ENCODE peak calls at places on chromosome 3, in six cellular contexts. T is stimulated activated CD8-positive, alpha-beta memory T cell treated with anti-CD3 and anti-CD28 coated beads, Interleukin-2, amount 100 ng/mL, for 1 hour; I is activated T-helper 9 cell treated with anti-CD3 and anti-CD28 coated beads, Interleukin-2, amount 50 U/mL, for 16 hours; Y is activated CD4-positive, alpha-beta memory T cell treated with anti-CD3 and anti-CD28 coated beads for 36 hours; E is OCI-M1; K is endodermal cell. H is an unnamed sample.
A peak's percentile ranks its signal among the peaks of the same experiment; 100 is the strongest.

GRCh38 chr3:31829011-31829410 is 152.1 kb downstream of the OSBPL10 start:
- DNase-seq in E (no peak), K (no peak), I (no peak), T (no peak), Y (no peak), H (no peak)

GRCh38 chr3:127034990-127035652 is 52.2 kb downstream of the PLXNA1 start:
- DNase-seq in K (no peak), Y (no peak), T (no peak), E (no peak), I (no peak), H (no peak)

GRCh38 chr3:190514163-190515153 is 573 bp downstream of the IL1RAP start:
- DNase-seq in Y (peak; percentile 60), E (peak; percentile 58), I (peak; percentile 19), K (peak; percentile 74), T (no peak), H (no peak)

GRCh38 chr3:122803977-122804376 is 9.1 kb downstream of the SLC49A4 start:
- DNase-seq in I (no peak), E (no peak), Y (peak; percentile 48), T (no peak), K (no peak), H (no peak)

GRCh38 chr3:128845695-128846491 is 33.5 kb upstream of the ACAD9 start:
- DNase-seq in Y (peak; percentile 92), I (peak; percentile 70), T (peak; percentile 48), E (peak; percentile 98), K (peak; percentile 98), H (no peak)

GRCh38 chr3:107947203-107947602 is 143.6 kb downstream of the CD47 start:
- DNase-seq in E (no peak), Y (no peak), K (no peak), T (no peak), I (no peak), H (no peak)

GRCh38 chr3:172601066-172601832 is 78.0 kb upstream of the TNFSF10 start:
- DNase-seq in T (no peak), Y (no peak), K (no peak), I (no peak), E (no peak), H (no peak)

GRCh38 chr3:191412764-191413163 is 48.2 kb upstream of the PYDC2 start:
- DNase-seq in E (no peak), I (no peak), Y (no peak), K (no peak), T (no peak), H (no peak)

GRCh38 chr3:71389911-71390573 is 193.5 kb downstream of the FOXP1 start:
- DNase-seq in Y (peak; percentile 45), K (peak; percentile 59), I (no peak), E (no peak), T (no peak), H (no peak)

GRCh38 chr3:86792316-86792715 is 198.6 kb downstream of the VGLL3 start:
- DNase-seq in I (no peak), T (no peak), E (no peak), Y (no peak), K (no peak), H (no peak)

GRCh38 chr3:155676252-155676981 is 68.5 kb downstream of the PLCH1 start:
- DNase-seq in K (no peak), E (no peak), I (no peak), Y (no peak), T (no peak), H (no peak)

GRCh38 chr3:62922326-62922725 is 47.1 kb upstream of the CADPS start:
- DNase-seq in I (no peak), Y (no peak), K (no peak), T (no peak), E (no peak), H (no peak)

GRCh38 chr3:184663756-184664155 is 48.1 kb downstream of the MAGEF1 start:
- DNase-seq in T (no peak), I (no peak), K (peak; percentile 44), Y (no peak), E (no peak), H (no peak)

GRCh38 chr3:127209840-127210653 is 17.1 kb downstream of the PRR23E start:
- DNase-seq in K (peak; percentile 91), Y (no peak), I (no peak), T (no peak), E (no peak), H (no peak)

GRCh38 chr3:46946856-46947544 is 29.5 kb downstream of the CCDC12 start:
- DNase-seq in I (peak; percentile 55), K (no peak), Y (peak; percentile 84), E (peak; percentile 45), T (peak; percentile 53), H (no peak)

GRCh38 chr3:56025316-56025715 is 443.0 kb downstream of the ERC2 start:
- DNase-seq in Y (no peak), T (no peak), K (no peak), I (no peak), E (no peak), H (no peak)

GRCh38 chr3:45644467-45645201 is 44.6 kb upstream of the SACM1L start:
- DNase-seq in K (no peak), E (no peak), T (no peak), Y (no peak), I (no peak), H (no peak)

GRCh38 chr3:24142127-24142526 is 197.0 kb downstream of the NR1D2 start:
- DNase-seq in Y (no peak), E (no peak), T (no peak), I (no peak), K (no peak), H (no peak)

GRCh38 chr3:65992106-65992505 is 46.6 kb downstream of the MAGI1 start:
- DNase-seq in Y (no peak), K (no peak), T (no peak), E (no peak), I (no peak), H (no peak)